ENCODE peak calls at places on chromosomes 5 and 9, in five cellular contexts. E, G, S, A and F are unnamed samples.

GRCh38 chr9:109315889-109316640 is 4.8 kb downstream of the EPB41L4B start:
- DNase-seq in E (no peak), G (peak; percentile 89), S (peak; percentile 95), A (peak; percentile 94), F (peak; percentile 87)

GRCh38 chr9:23551171-23551795 is 274.8 kb downstream of the ELAVL2 start:
- DNase-seq in E (no peak), G (no peak), S (no peak), A (no peak), F (no peak)

GRCh38 chr5:136082390-136083193 is 50.1 kb upstream of the SMAD5 start:
- DNase-seq in E (no peak), G (peak; percentile 84), S (peak; percentile 90), A (peak; percentile 82), F (peak; percentile 49)

GRCh38 chr5:159412284-159413046 is 82.2 kb upstream of the IL12B start:
- DNase-seq in E (peak; percentile 87), G (no peak), S (no peak), A (no peak), F (no peak)

GRCh38 chr5:151092750-151093149 is 11.9 kb upstream of the TNIP1 start:
- DNase-seq in E (peak; percentile 95), G (no peak), S (peak; percentile 54), A (no peak), F (no peak)

GRCh38 chr5:5891350-5891749 is 468.9 kb downstream of the ICE1 start:
- DNase-seq in E (no peak), G (no peak), S (no peak), A (no peak), F (no peak)

GRCh38 chr5:36944607-36945225 is 68.1 kb downstream of the NIPBL start:
- DNase-seq in E (no peak), G (no peak), S (no peak), A (no peak), F (no peak)

GRCh38 chr9:109440797-109441287 is 57.3 kb downstream of the PTPN3 start:
- DNase-seq in E (peak; percentile 44), G (no peak), S (peak; percentile 74), A (peak; percentile 62), F (no peak)

GRCh38 chr9:131289301-131290038 is at the start of gene PLPP7:
- DNase-seq in E (no peak), G (no peak), S (peak; percentile 87), A (no peak), F (no peak)

GRCh38 chr5:149641000-149641576 is 59.8 kb downstream of the ARHGEF37 start:
- DNase-seq in E (no peak), G (no peak), S (peak; percentile 39), A (no peak), F (peak; percentile 54)

GRCh38 chr9:94692601-94693000 is 33.9 kb upstream of the AOPEP start:
- DNase-seq in E (no peak), G (no peak), S (no peak), A (no peak), F (no peak)

GRCh38 chr5:126615286-126615685 is 14.5 kb downstream of the PHAX start:
- DNase-seq in E (no peak), G (no peak), S (no peak), A (no peak), F (no peak)

GRCh38 chr9:119088002-119088401 is 281.2 kb downstream of the BRINP1 start:
- DNase-seq in E (no peak), G (no peak), S (no peak), A (no peak), F (no peak)

GRCh38 chr9:35680331-35681105 is 6.8 kb downstream of the CA9 start:
- DNase-seq in E (no peak), G (no peak), S (no peak), A (no peak), F (no peak)

GRCh38 chr9:84751921-84752320 is 82.4 kb downstream of the NTRK2 start:
- DNase-seq in E (no peak), G (no peak), S (no peak), A (no peak), F (no peak)

GRCh38 chr9:126407125-126407870 is 80.7 kb downstream of the MVB12B start:
- DNase-seq in E (no peak), G (no peak), S (no peak), A (no peak), F (no peak)

GRCh38 chr9:36170531-36170930 is 1.3 kb downstream of the CCIN start:
- DNase-seq in E (no peak), G (no peak), S (no peak), A (no peak), F (no peak)

GRCh38 chr9:89605181-89606048 is 603 bp downstream of the GADD45G start:
- DNase-seq in E (no peak), G (peak; percentile 82), S (peak; percentile 67), A (peak; percentile 79), F (peak; percentile 42)

GRCh38 chr5:66828046-66828550 is 231.9 kb downstream of the MAST4 start:
- DNase-seq in E (no peak), G (no peak), S (peak; percentile 14), A (no peak), F (no peak)

GRCh38 chr5:23727271-23727670 is 219.9 kb downstream of the PRDM9 start:
- DNase-seq in E (no peak), G (no peak), S (no peak), A (no peak), F (no peak)

GRCh38 chr9:137129089-137129455 is 9.9 kb upstream of the GRIN1 start:
- DNase-seq in E (no peak), G (no peak), S (peak; percentile 41), A (peak; percentile 59), F (no peak)
- H3K27ac ChIP-seq in E (peak overlapping the region; percentile 77), G (peak overlapping the region; percentile 80), S (peak overlapping the region; percentile 64), A (peak overlapping the region; percentile 89), F (peak overlapping the region; percentile 75)

GRCh38 chr9:133578524-133579230 is 30.5 kb downstream of the FAM163B start:
- DNase-seq in E (no peak), G (no peak), S (no peak), A (no peak), F (no peak)
- H3K27ac ChIP-seq in E (no peak overlapping the region), G (no peak overlapping the region), S (peak overlapping the region; percentile 75), A (no peak overlapping the region), F (no peak overlapping the region)

DNA sequence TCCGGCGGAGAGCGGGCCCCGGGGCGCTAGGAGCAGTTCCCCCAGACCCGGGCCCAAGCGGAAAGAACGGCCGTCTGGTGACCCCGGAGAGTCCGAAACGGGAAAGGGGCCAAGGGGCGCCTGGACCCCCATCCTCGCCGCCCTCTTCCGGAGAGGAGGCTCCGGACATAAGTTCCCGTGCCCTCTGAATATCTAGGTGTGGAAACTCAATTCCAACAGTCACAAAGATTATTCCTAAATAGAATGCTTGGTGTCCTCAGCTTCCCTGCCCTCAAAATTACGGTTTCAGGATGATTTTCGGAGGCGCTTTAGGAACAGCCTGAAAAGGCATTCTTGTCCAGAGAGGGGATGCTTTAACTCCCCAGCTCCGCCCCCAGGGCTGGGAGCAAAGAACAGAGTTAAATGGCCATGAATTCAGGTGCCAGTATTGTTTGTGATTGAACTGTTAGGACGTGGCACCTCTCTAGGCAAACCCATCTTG is 688 bp upstream of the LHFPL2 start:
- DNase-seq in E (no peak), G (no peak), S (peak; percentile 16), A (no peak), F (no peak)
- H3K27ac ChIP-seq in E (no peak overlapping the region), G (peak overlapping the region; percentile 85), S (peak overlapping the region; percentile 96), A (peak overlapping the region; percentile 92), F (peak overlapping the region; percentile 96)

GRCh38 chr5:180331647-180331950 is 21.5 kb downstream of the GFPT2 start:
- DNase-seq in E (no peak), G (peak; percentile 10), S (no peak), A (no peak), F (no peak)

GRCh38 chr5:180330270-180330648 is 22.9 kb downstream of the GFPT2 start:
- DNase-seq in E (no peak), G (no peak), S (no peak), A (no peak), F (no peak)

GRCh38 chr5:180332051-180332517 is 21.1 kb downstream of the GFPT2 start:
- DNase-seq in E (no peak), G (peak; percentile 21), S (no peak), A (peak; percentile 72), F (no peak)

GRCh38 chr5:180329606-180330269 is 23.4 kb downstream of the GFPT2 start:
- DNase-seq in E (no peak), G (peak; percentile 35), S (no peak), A (no peak), F (no peak)

GRCh38 chr5:180330810-180331646 is 22.1 kb downstream of the GFPT2 start:
- DNase-seq in E (no peak), G (peak; percentile 32), S (peak; percentile 97), A (no peak), F (peak; percentile 42)
- H3K27ac ChIP-seq in E (no peak overlapping the region), G (peak overlapping the region; percentile 41), S (peak overlapping the region; percentile 87), A (peak overlapping the region; percentile 19), F (peak overlapping the region; percentile 75)

GRCh38 chr5:112625586-112625985 is 112.1 kb upstream of the APC start:
- DNase-seq in E (no peak), G (no peak), S (no peak), A (no peak), F (no peak)
- H3K27ac ChIP-seq in E (no peak overlapping the region), G (no peak overlapping the region), S (no peak overlapping the region), A (no peak overlapping the region), F (no peak overlapping the region)

GRCh38 chr5:61991426-61991825 is 314.6 kb upstream of the KIF2A start:
- DNase-seq in E (no peak), G (no peak), S (no peak), A (no peak), F (no peak)

GRCh38 chr5:61991861-61992260 is 314.1 kb upstream of the KIF2A start:
- DNase-seq in E (no peak), G (no peak), S (no peak), A (no peak), F (no peak)

GRCh38 chr5:61995486-61995885 is 310.5 kb upstream of the KIF2A start:
- DNase-seq in E (no peak), G (no peak), S (no peak), A (no peak), F (no peak)

GRCh38 chr5:61999371-61999770 is 306.6 kb upstream of the KIF2A start:
- DNase-seq in E (no peak), G (no peak), S (no peak), A (no peak), F (no peak)

GRCh38 chr5:61993446-61994017 is 312.5 kb upstream of the KIF2A start:
- DNase-seq in E (no peak), G (no peak), S (no peak), A (no peak), F (no peak)
- H3K27ac ChIP-seq in E (no peak overlapping the region), G (no peak overlapping the region), S (no peak overlapping the region), A (no peak overlapping the region), F (no peak overlapping the region)

GRCh38 chr9:33125441-33125840 is 41.7 kb downstream of the B4GALT1 start:
- DNase-seq in E (no peak), G (no peak), S (no peak), A (no peak), F (no peak)
- H3K27ac ChIP-seq in E (no peak overlapping the region), G (no peak overlapping the region), S (peak overlapping the region; percentile 0), A (no peak overlapping the region), F (no peak overlapping the region)

GRCh38 chr9:105438136-105438839 is 9.5 kb upstream of the FSD1L start:
- DNase-seq in E (no peak), G (no peak), S (no peak), A (no peak), F (no peak)
- H3K27ac ChIP-seq in E (no peak overlapping the region), G (no peak overlapping the region), S (no peak overlapping the region), A (peak overlapping the region; percentile 32), F (no peak overlapping the region)